ENCODE peak calls at places on chromosomes 6 and 20, in ten cellular contexts. One of them, this sample, is unnamed.

GRCh38 chr20:53609501-53610445 is 16.1 kb upstream of the ZNF217 start:
- DNase-seq in pulmonary artery endothelial cell: no peak
- DNase-seq in NCI-H146: no peak
- DNase-seq in DMS153: peak
- DNase-seq in Calu3: no peak
- DNase-seq in activated T-helper 1 cell treated with Interleukin-2 at 50 U/mL for 16 hours: peak
- DNase-seq in HT1080: no peak
- DNase-seq in neuronal stem cell: no peak
- DNase-seq in NCI-H1436: peak
- DNase-seq in HEK293T: peak
- DNase-seq in this sample: peak

GRCh38 chr6:71388846-71389543 is 100.4 kb downstream of the OGFRL1 start:
- DNase-seq in pulmonary artery endothelial cell: no peak
- DNase-seq in HEK293T: no peak
- DNase-seq in NCI-H1436: no peak
- DNase-seq in activated T-helper 1 cell treated with Interleukin-2 at 50 U/mL for 16 hours: no peak
- DNase-seq in NCI-H146: no peak
- DNase-seq in DMS153: no peak
- DNase-seq in neuronal stem cell: no peak
- DNase-seq in HT1080: no peak
- DNase-seq in Calu3: no peak
- DNase-seq in this sample: no peak

GRCh38 chr6:133191323-133191722 is 49.8 kb upstream of the EYA4 start:
- DNase-seq in neuronal stem cell: no peak
- DNase-seq in DMS153: no peak
- DNase-seq in pulmonary artery endothelial cell: no peak
- DNase-seq in HEK293T: no peak
- DNase-seq in HT1080: no peak
- DNase-seq in NCI-H146: peak
- DNase-seq in activated T-helper 1 cell treated with Interleukin-2 at 50 U/mL for 16 hours: no peak
- DNase-seq in NCI-H1436: no peak
- DNase-seq in Calu3: no peak
- DNase-seq in this sample: no peak

GRCh38 chr6:145731432-145731831 is 3.9 kb downstream of the EPM2A start:
- DNase-seq in activated T-helper 1 cell treated with Interleukin-2 at 50 U/mL for 16 hours: no peak
- DNase-seq in HEK293T: no peak
- DNase-seq in Calu3: no peak
- DNase-seq in NCI-H1436: no peak
- DNase-seq in HT1080: no peak
- DNase-seq in NCI-H146: no peak
- DNase-seq in pulmonary artery endothelial cell: no peak
- DNase-seq in neuronal stem cell: no peak
- DNase-seq in DMS153: no peak
- DNase-seq in this sample: no peak

GRCh38 chr6:15926256-15926655 is 202.6 kb upstream of the MYLIP start:
- DNase-seq in HEK293T: no peak
- DNase-seq in neuronal stem cell: no peak
- DNase-seq in Calu3: no peak
- DNase-seq in activated T-helper 1 cell treated with Interleukin-2 at 50 U/mL for 16 hours: no peak
- DNase-seq in NCI-H146: no peak
- DNase-seq in NCI-H1436: no peak
- DNase-seq in pulmonary artery endothelial cell: no peak
- DNase-seq in DMS153: peak
- DNase-seq in HT1080: no peak
- DNase-seq in this sample: no peak

GRCh38 chr20:2244993-2245392 is 50.8 kb upstream of the TGM3 start:
- DNase-seq in NCI-H146: peak
- DNase-seq in NCI-H1436: no peak
- DNase-seq in pulmonary artery endothelial cell: no peak
- DNase-seq in activated T-helper 1 cell treated with Interleukin-2 at 50 U/mL for 16 hours: no peak
- DNase-seq in HT1080: no peak
- DNase-seq in neuronal stem cell: no peak
- DNase-seq in Calu3: no peak
- DNase-seq in HEK293T: no peak
- DNase-seq in DMS153: no peak
- DNase-seq in this sample: no peak

GRCh38 chr6:145839653-145840052 is 25.1 kb upstream of the FBXO30 start:
- DNase-seq in HT1080: no peak
- DNase-seq in Calu3: no peak
- DNase-seq in neuronal stem cell: no peak
- DNase-seq in NCI-H1436: no peak
- DNase-seq in HEK293T: no peak
- DNase-seq in DMS153: no peak
- DNase-seq in activated T-helper 1 cell treated with Interleukin-2 at 50 U/mL for 16 hours: no peak
- DNase-seq in NCI-H146: no peak
- DNase-seq in pulmonary artery endothelial cell: no peak
- DNase-seq in this sample: no peak

GRCh38 chr6:130730600-130730999 is 96.6 kb upstream of the SMLR1 start:
- DNase-seq in DMS153: no peak
- DNase-seq in NCI-H146: no peak
- DNase-seq in pulmonary artery endothelial cell: no peak
- DNase-seq in activated T-helper 1 cell treated with Interleukin-2 at 50 U/mL for 16 hours: no peak
- DNase-seq in HEK293T: no peak
- DNase-seq in HT1080: no peak
- DNase-seq in neuronal stem cell: no peak
- DNase-seq in Calu3: no peak
- DNase-seq in NCI-H1436: no peak
- DNase-seq in this sample: no peak

GRCh38 chr20:49572857-49573256 is 4.9 kb upstream of the PTGIS start:
- DNase-seq in pulmonary artery endothelial cell: no peak
- DNase-seq in Calu3: no peak
- DNase-seq in NCI-H146: no peak
- DNase-seq in HEK293T: no peak
- DNase-seq in HT1080: no peak
- DNase-seq in activated T-helper 1 cell treated with Interleukin-2 at 50 U/mL for 16 hours: no peak
- DNase-seq in NCI-H1436: no peak
- DNase-seq in DMS153: no peak
- DNase-seq in neuronal stem cell: no peak
- DNase-seq in this sample: no peak

GRCh38 chr6:82022614-82023102 is 224.9 kb downstream of the IBTK start:
- DNase-seq in Calu3: peak
- DNase-seq in NCI-H1436: no peak
- DNase-seq in NCI-H146: no peak
- DNase-seq in pulmonary artery endothelial cell: peak
- DNase-seq in neuronal stem cell: no peak
- DNase-seq in DMS153: no peak
- DNase-seq in HT1080: peak
- DNase-seq in HEK293T: no peak
- DNase-seq in activated T-helper 1 cell treated with Interleukin-2 at 50 U/mL for 16 hours: no peak
- DNase-seq in this sample: no peak

GRCh38 chr20:17108896-17109295 is 117.9 kb upstream of the PCSK2 start:
- DNase-seq in NCI-H146: no peak
- DNase-seq in DMS153: peak
- DNase-seq in neuronal stem cell: no peak
- DNase-seq in pulmonary artery endothelial cell: no peak
- DNase-seq in activated T-helper 1 cell treated with Interleukin-2 at 50 U/mL for 16 hours: no peak
- DNase-seq in HT1080: no peak
- DNase-seq in HEK293T: no peak
- DNase-seq in Calu3: no peak
- DNase-seq in NCI-H1436: no peak
- DNase-seq in this sample: no peak

GRCh38 chr6:18207438-18207837 is 52.2 kb downstream of the KDM1B start:
- DNase-seq in pulmonary artery endothelial cell: no peak
- DNase-seq in DMS153: no peak
- DNase-seq in NCI-H1436: peak
- DNase-seq in HT1080: no peak
- DNase-seq in HEK293T: no peak
- DNase-seq in NCI-H146: peak
- DNase-seq in neuronal stem cell: no peak
- DNase-seq in Calu3: no peak
- DNase-seq in activated T-helper 1 cell treated with Interleukin-2 at 50 U/mL for 16 hours: no peak
- DNase-seq in this sample: no peak

GRCh38 chr6:53119772-53120409 is 28.8 kb downstream of the GCM1 start:
- DNase-seq in NCI-H1436: no peak
- DNase-seq in pulmonary artery endothelial cell: no peak
- DNase-seq in Calu3: peak
- DNase-seq in neuronal stem cell: no peak
- DNase-seq in HEK293T: no peak
- DNase-seq in activated T-helper 1 cell treated with Interleukin-2 at 50 U/mL for 16 hours: no peak
- DNase-seq in HT1080: peak
- DNase-seq in NCI-H146: peak
- DNase-seq in DMS153: peak
- DNase-seq in this sample: no peak

GRCh38 chr6:2970034-2970685 is 1.2 kb downstream of the SERPINB6 start:
- DNase-seq in NCI-H146: no peak
- DNase-seq in Calu3: no peak
- DNase-seq in HEK293T: no peak
- DNase-seq in NCI-H1436: no peak
- DNase-seq in pulmonary artery endothelial cell: no peak
- DNase-seq in HT1080: no peak
- DNase-seq in DMS153: no peak
- DNase-seq in activated T-helper 1 cell treated with Interleukin-2 at 50 U/mL for 16 hours: no peak
- DNase-seq in neuronal stem cell: peak
- DNase-seq in this sample: no peak

GRCh38 chr6:11631008-11631407 is 93.5 kb downstream of the TMEM170B start:
- DNase-seq in NCI-H1436: no peak
- DNase-seq in pulmonary artery endothelial cell: no peak
- DNase-seq in NCI-H146: no peak
- DNase-seq in Calu3: no peak
- DNase-seq in HT1080: no peak
- DNase-seq in activated T-helper 1 cell treated with Interleukin-2 at 50 U/mL for 16 hours: no peak
- DNase-seq in HEK293T: no peak
- DNase-seq in neuronal stem cell: no peak
- DNase-seq in DMS153: no peak
- DNase-seq in this sample: no peak

GRCh38 chr6:156131221-156131903 is 645.8 kb upstream of the ARID1B start:
- DNase-seq in NCI-H146: no peak
- DNase-seq in neuronal stem cell: no peak
- DNase-seq in HT1080: no peak
- DNase-seq in pulmonary artery endothelial cell: no peak
- DNase-seq in NCI-H1436: no peak
- DNase-seq in Calu3: no peak
- DNase-seq in HEK293T: no peak
- DNase-seq in DMS153: no peak
- DNase-seq in activated T-helper 1 cell treated with Interleukin-2 at 50 U/mL for 16 hours: no peak
- DNase-seq in this sample: peak

GRCh38 chr20:23147964-23148720 is 62.0 kb upstream of the CD93 start:
- DNase-seq in HEK293T: no peak
- DNase-seq in Calu3: peak
- DNase-seq in neuronal stem cell: no peak
- DNase-seq in DMS153: no peak
- DNase-seq in NCI-H146: no peak
- DNase-seq in activated T-helper 1 cell treated with Interleukin-2 at 50 U/mL for 16 hours: no peak
- DNase-seq in HT1080: peak
- DNase-seq in pulmonary artery endothelial cell: no peak
- DNase-seq in NCI-H1436: no peak
- DNase-seq in this sample: peak

GRCh38 chr6:76881414-76881813 is 581.9 kb downstream of the HTR1B start:
- DNase-seq in NCI-H146: no peak
- DNase-seq in HT1080: no peak
- DNase-seq in pulmonary artery endothelial cell: no peak
- DNase-seq in HEK293T: no peak
- DNase-seq in NCI-H1436: no peak
- DNase-seq in DMS153: no peak
- DNase-seq in Calu3: no peak
- DNase-seq in activated T-helper 1 cell treated with Interleukin-2 at 50 U/mL for 16 hours: no peak
- DNase-seq in neuronal stem cell: no peak
- DNase-seq in this sample: no peak

GRCh38 chr6:36340341-36340670 is 3.6 kb upstream of the BNIP5 start:
- DNase-seq in Calu3: no peak
- DNase-seq in NCI-H1436: no peak
- DNase-seq in HT1080: no peak
- DNase-seq in neuronal stem cell: no peak
- DNase-seq in HEK293T: no peak
- DNase-seq in NCI-H146: no peak
- DNase-seq in pulmonary artery endothelial cell: no peak
- DNase-seq in DMS153: no peak
- DNase-seq in activated T-helper 1 cell treated with Interleukin-2 at 50 U/mL for 16 hours: no peak
- DNase-seq in this sample: no peak

GRCh38 chr20:51287628-51288413 is 254.7 kb downstream of the NFATC2 start:
- DNase-seq in DMS153: no peak
- DNase-seq in NCI-H146: no peak
- DNase-seq in HEK293T: no peak
- DNase-seq in NCI-H1436: no peak
- DNase-seq in activated T-helper 1 cell treated with Interleukin-2 at 50 U/mL for 16 hours: no peak
- DNase-seq in pulmonary artery endothelial cell: no peak
- DNase-seq in Calu3: no peak
- DNase-seq in HT1080: no peak
- DNase-seq in neuronal stem cell: no peak
- DNase-seq in this sample: no peak

GRCh38 chr20:64064145-64064698 is 1.2 kb downstream of the TCEA2 start:
- DNase-seq in neuronal stem cell: no peak
- DNase-seq in DMS153: no peak
- DNase-seq in pulmonary artery endothelial cell: no peak
- DNase-seq in Calu3: peak
- DNase-seq in HEK293T: no peak
- DNase-seq in activated T-helper 1 cell treated with Interleukin-2 at 50 U/mL for 16 hours: no peak
- DNase-seq in HT1080: peak
- DNase-seq in NCI-H146: no peak
- DNase-seq in NCI-H1436: no peak
- DNase-seq in this sample: no peak

GRCh38 chr6:2659882-2660281 is 90.8 kb downstream of the MYLK4 start:
- DNase-seq in NCI-H1436: no peak
- DNase-seq in HT1080: peak
- DNase-seq in pulmonary artery endothelial cell: no peak
- DNase-seq in HEK293T: no peak
- DNase-seq in Calu3: no peak
- DNase-seq in activated T-helper 1 cell treated with Interleukin-2 at 50 U/mL for 16 hours: no peak
- DNase-seq in neuronal stem cell: no peak
- DNase-seq in DMS153: no peak
- DNase-seq in NCI-H146: no peak
- DNase-seq in this sample: no peak

GRCh38 chr20:2065111-2065510 is 36.5 kb upstream of the STK35 start:
- DNase-seq in activated T-helper 1 cell treated with Interleukin-2 at 50 U/mL for 16 hours: no peak
- DNase-seq in HT1080: no peak
- DNase-seq in neuronal stem cell: no peak
- DNase-seq in DMS153: no peak
- DNase-seq in NCI-H146: no peak
- DNase-seq in HEK293T: no peak
- DNase-seq in Calu3: no peak
- DNase-seq in pulmonary artery endothelial cell: no peak
- DNase-seq in NCI-H1436: no peak
- DNase-seq in this sample: no peak

GRCh38 chr6:73803562-73804221 is 107.7 kb downstream of the CD109 start:
- DNase-seq in NCI-H146: no peak
- DNase-seq in activated T-helper 1 cell treated with Interleukin-2 at 50 U/mL for 16 hours: no peak
- DNase-seq in NCI-H1436: no peak
- DNase-seq in HEK293T: peak
- DNase-seq in HT1080: peak
- DNase-seq in Calu3: peak
- DNase-seq in DMS153: peak
- DNase-seq in pulmonary artery endothelial cell: peak
- DNase-seq in neuronal stem cell: peak
- DNase-seq in this sample: no peak

GRCh38 chr6:84243240-84243639 is 15.8 kb upstream of the CEP162 start:
- DNase-seq in HEK293T: no peak
- DNase-seq in Calu3: no peak
- DNase-seq in DMS153: no peak
- DNase-seq in neuronal stem cell: no peak
- DNase-seq in NCI-H1436: peak
- DNase-seq in NCI-H146: no peak
- DNase-seq in HT1080: no peak
- DNase-seq in activated T-helper 1 cell treated with Interleukin-2 at 50 U/mL for 16 hours: no peak
- DNase-seq in pulmonary artery endothelial cell: no peak
- DNase-seq in this sample: no peak

GRCh38 chr6:35678021-35678654 is 10.6 kb downstream of the FKBP5 start:
- DNase-seq in pulmonary artery endothelial cell: no peak
- DNase-seq in HEK293T: no peak
- DNase-seq in HT1080: no peak
- DNase-seq in neuronal stem cell: no peak
- DNase-seq in activated T-helper 1 cell treated with Interleukin-2 at 50 U/mL for 16 hours: no peak
- DNase-seq in Calu3: no peak
- DNase-seq in NCI-H1436: no peak
- DNase-seq in NCI-H146: no peak
- DNase-seq in DMS153: no peak
- DNase-seq in this sample: no peak

GRCh38 chr6:26223213-26223612 is 136.0 kb downstream of the HFE start:
- DNase-seq in HEK293T: no peak
- DNase-seq in pulmonary artery endothelial cell: no peak
- DNase-seq in NCI-H1436: peak
- DNase-seq in NCI-H146: peak
- DNase-seq in DMS153: peak
- DNase-seq in Calu3: no peak
- DNase-seq in HT1080: no peak
- DNase-seq in neuronal stem cell: no peak
- DNase-seq in activated T-helper 1 cell treated with Interleukin-2 at 50 U/mL for 16 hours: no peak
- DNase-seq in this sample: no peak

GRCh38 chr6:108250240-108250866 is 10.5 kb downstream of the SNX3 start:
- DNase-seq in HT1080: peak
- DNase-seq in DMS153: no peak
- DNase-seq in NCI-H146: no peak
- DNase-seq in pulmonary artery endothelial cell: no peak
- DNase-seq in NCI-H1436: no peak
- DNase-seq in HEK293T: peak
- DNase-seq in neuronal stem cell: no peak
- DNase-seq in Calu3: no peak
- DNase-seq in activated T-helper 1 cell treated with Interleukin-2 at 50 U/mL for 16 hours: no peak
- DNase-seq in this sample: peak

This sample was measured in GM06990.